ENCODE peak calls at places on chromosome 17, in eight cellular contexts. One of them, this sample, is unnamed.
A peak's percentile ranks its signal among the peaks of the same experiment; 100 is the strongest.

GRCh38 chr17:72479113-72479512 is 358.3 kb downstream of the SOX9 start:
- DNase-seq in cardiac muscle cell: no peak
- DNase-seq in lung: no peak
- DNase-seq in mesendoderm: no peak
- DNase-seq in fibroblast of lung: no peak
- DNase-seq in substantia nigra: no peak
- DNase-seq in IMR-90: no peak
- DNase-seq in RPMI7951: no peak
- DNase-seq in this sample: no peak

GRCh38 chr17:27836651-27837050 is 36.3 kb upstream of the NOS2 start:
- DNase-seq in substantia nigra: no peak
- DNase-seq in IMR-90: no peak
- DNase-seq in mesendoderm: no peak
- DNase-seq in lung: no peak
- DNase-seq in fibroblast of lung: no peak
- DNase-seq in RPMI7951: no peak
- DNase-seq in cardiac muscle cell: no peak
- DNase-seq in this sample: no peak

GRCh38 chr17:12122091-12122490 is 101.4 kb downstream of the MAP2K4 start:
- DNase-seq in cardiac muscle cell: no peak
- DNase-seq in fibroblast of lung: no peak
- DNase-seq in mesendoderm: peak; percentile 60
- DNase-seq in RPMI7951: no peak
- DNase-seq in lung: no peak
- DNase-seq in IMR-90: no peak
- DNase-seq in substantia nigra: no peak
- DNase-seq in this sample: no peak

GRCh38 chr17:27956601-27957445 is 63.7 kb upstream of the LYRM9 start:
- DNase-seq in substantia nigra: no peak
- DNase-seq in cardiac muscle cell: peak; percentile 63
- DNase-seq in lung: no peak
- DNase-seq in RPMI7951: no peak
- DNase-seq in mesendoderm: peak; percentile 89
- DNase-seq in IMR-90: peak; percentile 2
- DNase-seq in fibroblast of lung: peak; percentile 30
- DNase-seq in this sample: no peak

GRCh38 chr17:69874220-69874670 is 200.8 kb upstream of the KCNJ16 start:
- DNase-seq in fibroblast of lung: peak; percentile 90
- DNase-seq in cardiac muscle cell: peak; percentile 95
- DNase-seq in substantia nigra: no peak
- DNase-seq in mesendoderm: peak; percentile 79
- DNase-seq in lung: no peak
- DNase-seq in RPMI7951: peak; percentile 88
- DNase-seq in IMR-90: peak; percentile 87
- DNase-seq in this sample: no peak

GRCh38 chr17:48804936-48805411 is 12.1 kb downstream of the TTLL6 start:
- DNase-seq in IMR-90: peak; percentile 37
- DNase-seq in mesendoderm: peak; percentile 81
- DNase-seq in substantia nigra: peak; percentile 18
- DNase-seq in fibroblast of lung: peak; percentile 14
- DNase-seq in lung: peak; percentile 67
- DNase-seq in RPMI7951: peak; percentile 46
- DNase-seq in cardiac muscle cell: peak; percentile 65
- DNase-seq in this sample: peak; percentile 22

GRCh38 chr17:2892305-2892971 is 96.2 kb downstream of the RAP1GAP2 start:
- DNase-seq in substantia nigra: no peak
- DNase-seq in lung: no peak
- DNase-seq in cardiac muscle cell: peak; percentile 74
- DNase-seq in IMR-90: peak; percentile 96
- DNase-seq in fibroblast of lung: peak; percentile 92
- DNase-seq in mesendoderm: peak; percentile 89
- DNase-seq in RPMI7951: peak; percentile 76
- DNase-seq in this sample: no peak

GRCh38 chr17:17728550-17729251 is 47.4 kb downstream of the RAI1 start:
- DNase-seq in fibroblast of lung: peak; percentile 29
- DNase-seq in lung: no peak
- DNase-seq in IMR-90: no peak
- DNase-seq in substantia nigra: no peak
- DNase-seq in mesendoderm: no peak
- DNase-seq in RPMI7951: no peak
- DNase-seq in cardiac muscle cell: no peak
- DNase-seq in this sample: no peak

GRCh38 chr17:2179615-2180295 is 123.8 kb downstream of the SMG6 start:
- DNase-seq in RPMI7951: peak; percentile 98
- DNase-seq in mesendoderm: no peak
- DNase-seq in fibroblast of lung: peak; percentile 96
- DNase-seq in IMR-90: peak; percentile 98
- DNase-seq in lung: peak; percentile 77
- DNase-seq in cardiac muscle cell: peak; percentile 98
- DNase-seq in substantia nigra: peak; percentile 73
- DNase-seq in this sample: peak; percentile 74

GRCh38 chr17:71338396-71338795 is 782.4 kb upstream of the SOX9 start:
- DNase-seq in RPMI7951: peak; percentile 95
- DNase-seq in lung: no peak
- DNase-seq in fibroblast of lung: peak; percentile 68
- DNase-seq in substantia nigra: no peak
- DNase-seq in cardiac muscle cell: peak; percentile 68
- DNase-seq in IMR-90: peak; percentile 43
- DNase-seq in mesendoderm: no peak
- DNase-seq in this sample: no peak

GRCh38 chr17:57890857-57891232 is 41.0 kb upstream of the MRPS23 start:
- DNase-seq in cardiac muscle cell: no peak
- DNase-seq in substantia nigra: no peak
- DNase-seq in IMR-90: no peak
- DNase-seq in mesendoderm: no peak
- DNase-seq in RPMI7951: peak; percentile 61
- DNase-seq in lung: no peak
- DNase-seq in fibroblast of lung: no peak
- DNase-seq in this sample: no peak

GRCh38 chr17:67980456-67980855 is 15.8 kb downstream of the C17orf58 start:
- DNase-seq in cardiac muscle cell: no peak
- DNase-seq in IMR-90: no peak
- DNase-seq in substantia nigra: no peak
- DNase-seq in RPMI7951: no peak
- DNase-seq in mesendoderm: no peak
- DNase-seq in fibroblast of lung: no peak
- DNase-seq in lung: no peak
- DNase-seq in this sample: no peak

GRCh38 chr17:64103751-64104364 is 26.1 kb downstream of the ERN1 start:
- DNase-seq in lung: no peak
- DNase-seq in RPMI7951: peak; percentile 83
- DNase-seq in substantia nigra: no peak
- DNase-seq in fibroblast of lung: peak; percentile 68
- DNase-seq in mesendoderm: no peak
- DNase-seq in cardiac muscle cell: peak; percentile 70
- DNase-seq in IMR-90: peak; percentile 61
- DNase-seq in this sample: no peak

GRCh38 chr17:13704333-13704732 is 102.6 kb upstream of the HS3ST3A1 start:
- DNase-seq in substantia nigra: no peak
- DNase-seq in RPMI7951: no peak
- DNase-seq in IMR-90: peak; percentile 75
- DNase-seq in fibroblast of lung: peak; percentile 87
- DNase-seq in mesendoderm: no peak
- DNase-seq in cardiac muscle cell: peak; percentile 41
- DNase-seq in lung: no peak
- DNase-seq in this sample: no peak

GRCh38 chr17:8658800-8659199 is 28.3 kb upstream of the MYH10 start:
- DNase-seq in cardiac muscle cell: no peak
- DNase-seq in RPMI7951: no peak
- DNase-seq in mesendoderm: no peak
- DNase-seq in substantia nigra: no peak
- DNase-seq in fibroblast of lung: no peak
- DNase-seq in IMR-90: no peak
- DNase-seq in lung: no peak
- DNase-seq in this sample: no peak

GRCh38 chr17:76422406-76422805 is 30.5 kb downstream of the UBE2O start:
- DNase-seq in fibroblast of lung: no peak
- DNase-seq in lung: no peak
- DNase-seq in cardiac muscle cell: no peak
- DNase-seq in substantia nigra: no peak
- DNase-seq in IMR-90: no peak
- DNase-seq in RPMI7951: no peak
- DNase-seq in mesendoderm: no peak
- DNase-seq in this sample: no peak

GRCh38 chr17:40432864-40433528 is 10.3 kb upstream of the IGFBP4 start:
- DNase-seq in fibroblast of lung: peak; percentile 81
- DNase-seq in IMR-90: peak; percentile 77
- DNase-seq in mesendoderm: no peak
- DNase-seq in lung: no peak
- DNase-seq in RPMI7951: peak; percentile 45
- DNase-seq in cardiac muscle cell: peak; percentile 68
- DNase-seq in substantia nigra: no peak
- DNase-seq in this sample: no peak

GRCh38 chr17:47704781-47705180 is 10.8 kb downstream of the TBKBP1 start:
- DNase-seq in lung: no peak
- DNase-seq in mesendoderm: no peak
- DNase-seq in cardiac muscle cell: no peak
- DNase-seq in IMR-90: no peak
- DNase-seq in substantia nigra: no peak
- DNase-seq in RPMI7951: no peak
- DNase-seq in fibroblast of lung: no peak
- DNase-seq in this sample: no peak

GRCh38 chr17:50461550-50462132 is 7.0 kb downstream of the CHAD start:
- DNase-seq in RPMI7951: no peak
- DNase-seq in substantia nigra: no peak
- DNase-seq in IMR-90: no peak
- DNase-seq in mesendoderm: no peak
- DNase-seq in fibroblast of lung: no peak
- DNase-seq in lung: no peak
- DNase-seq in cardiac muscle cell: no peak
- DNase-seq in this sample: no peak